ENCODE peak calls at places on chromosomes 13 and 19, in nine cellular contexts. M is Caco-2; V is mesothelial cell of epicardium; A is Calu3; Y is H9; B is CD8-positive, alpha-beta T cell; W is endothelial cell; S is IMR-90; O is fibroblast of pulmonary artery. X is an unnamed sample.

GRCh38 chr19:50795665-50796073 is 5.5 kb downstream of the ACP4 start:
- DNase-seq in B (no peak), W (no peak), Y (no peak), O (no peak), S (no peak), A (no peak), V (no peak), M (no peak), X (no peak)

GRCh38 chr13:97221989-97222700 is at the start of gene MBNL2:
- DNase-seq in O (peak), V (peak), B (peak), A (peak), W (peak), M (peak), S (peak), Y (peak), X (peak)

GRCh38 chr19:6752257-6753177 is 13.0 kb downstream of the TRIP10 start:
- DNase-seq in O (no peak), S (no peak), W (peak), A (peak), V (no peak), Y (peak), M (peak), B (no peak), X (no peak)

GRCh38 chr13:101893021-101893420 is 440.5 kb downstream of the ITGBL1 start:
- DNase-seq in A (no peak), B (no peak), Y (no peak), V (no peak), O (no peak), W (no peak), S (no peak), M (no peak), X (no peak)

GRCh38 chr19:10404888-10405808 is 1.8 kb upstream of the CDC37 start:
- DNase-seq in B (peak), O (no peak), A (no peak), V (no peak), S (no peak), Y (no peak), W (no peak), M (no peak), X (no peak)

GRCh38 chr19:48777720-48778119 is 22.4 kb downstream of the FGF21 start:
- DNase-seq in S (no peak), M (no peak), B (no peak), V (no peak), O (no peak), A (no peak), Y (peak), W (no peak), X (no peak)

GRCh38 chr19:18233224-18233825 is 7.1 kb upstream of the PDE4C start:
- DNase-seq in M (peak), W (peak), A (peak), O (peak), Y (peak), V (peak), B (peak), S (peak), X (no peak)

GRCh38 chr13:42152495-42152894 is 104.0 kb downstream of the DGKH start:
- DNase-seq in Y (no peak), B (no peak), A (no peak), S (no peak), V (no peak), M (no peak), W (no peak), O (no peak), X (no peak)

GRCh38 chr13:51937320-51938290 is 73.6 kb downstream of the ATP7B start:
- DNase-seq in W (no peak), S (no peak), B (no peak), V (no peak), A (no peak), Y (no peak), M (no peak), O (no peak), X (no peak)

GRCh38 chr13:55664178-55664577 is 1476.5 kb upstream of the PRR20A start:
- DNase-seq in B (no peak), A (no peak), Y (no peak), M (peak), V (no peak), W (no peak), S (no peak), O (no peak), X (no peak)
- TF ChIP-seq CTCF in B (no peak), A (no peak), Y (no peak), M (no peak), V (no peak), W (no peak), S (no peak), O (no peak), X (no peak)

GRCh38 chr19:1000591-1001537 is 645 bp downstream of the GRIN3B start:
- DNase-seq in B (no peak), A (no peak), W (no peak), M (no peak), Y (no peak), S (no peak), O (no peak), V (no peak), X (no peak)

GRCh38 chr19:999379-999719 is 870 bp upstream of the GRIN3B start:
- DNase-seq in A (no peak), B (no peak), Y (no peak), W (no peak), O (no peak), V (no peak), M (no peak), S (no peak), X (no peak)

GRCh38 chr19:998064-998463 is 2.2 kb upstream of the GRIN3B start:
- DNase-seq in O (no peak), A (no peak), W (no peak), S (no peak), M (no peak), Y (no peak), V (no peak), B (no peak), X (no peak)

GRCh38 chr19:1001538-1002166 is 1.4 kb downstream of the GRIN3B start:
- DNase-seq in Y (peak), M (peak), O (no peak), A (peak), V (peak), W (peak), B (peak), S (no peak), X (no peak)

DNA sequence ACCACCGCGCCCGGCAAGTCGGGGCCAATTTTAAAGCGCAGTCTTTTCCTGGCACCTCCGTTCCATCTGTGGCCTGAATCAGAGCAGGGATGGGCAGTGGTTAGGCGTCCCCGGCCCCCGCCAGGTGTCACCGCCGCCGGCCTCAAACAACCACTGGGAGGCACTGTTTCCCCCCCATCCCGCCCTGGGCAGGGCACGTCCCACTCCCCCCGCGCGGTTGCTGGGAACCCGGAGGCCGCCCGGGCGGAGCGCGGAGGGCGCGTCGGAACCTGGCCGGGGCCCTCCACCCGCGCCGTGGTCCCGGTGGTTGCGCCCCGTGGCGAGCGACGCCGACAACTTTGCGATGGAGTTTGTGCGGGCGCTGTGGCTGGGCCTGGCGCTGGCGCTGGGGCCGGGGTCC is at the start of gene GRIN3B:
- DNase-seq in M (peak), Y (peak), W (peak), S (peak), B (peak), V (peak), O (peak), A (peak), X (no peak)
- TF ChIP-seq CTCF in M (peak), Y (peak), W (peak), S (peak), B (peak), V (peak), O (peak), A (peak), X (peak)

DNA sequence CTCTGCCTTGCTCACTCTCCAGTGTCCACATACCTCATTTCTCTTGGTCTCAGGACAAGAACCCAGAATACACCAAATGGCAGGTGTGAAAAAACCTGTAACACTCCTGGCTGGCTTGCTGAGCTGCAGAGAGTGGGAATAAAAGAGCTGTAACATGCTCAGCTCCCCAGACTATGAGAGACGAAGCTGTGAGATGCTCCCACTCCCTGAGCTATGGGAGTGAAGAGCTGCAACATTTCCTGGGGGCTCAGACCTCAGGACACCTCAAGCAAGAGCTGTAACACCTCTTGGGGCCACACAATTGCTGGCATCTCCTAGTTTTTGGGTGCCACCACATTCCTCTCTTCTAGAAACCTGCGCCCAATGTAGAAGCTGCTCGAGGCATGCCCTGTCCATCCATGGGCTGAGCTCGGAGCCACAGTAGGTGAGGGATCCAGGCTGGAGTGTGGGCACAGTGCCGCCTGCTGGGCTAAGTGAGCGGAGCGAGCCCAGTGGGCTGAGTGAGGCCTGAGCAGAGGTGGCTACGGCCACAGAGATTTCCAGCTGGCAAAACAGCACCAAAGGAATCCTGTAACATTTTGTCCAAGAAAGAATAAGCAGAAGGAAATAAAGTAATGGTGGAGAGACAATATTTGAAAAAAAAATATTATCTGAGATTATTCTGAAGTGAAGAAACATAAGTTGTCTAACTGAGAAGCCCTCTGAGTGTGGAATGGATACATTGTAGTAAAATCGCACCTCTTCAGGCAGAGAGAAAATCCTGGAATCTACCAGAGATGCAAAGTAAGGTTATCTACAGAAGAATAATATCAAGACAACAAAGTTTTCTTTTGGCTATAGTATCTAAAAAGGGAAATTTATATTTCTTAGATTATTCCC is 186.2 kb upstream of the PCDH9 start:
- DNase-seq in B (no peak), W (peak), M (peak), V (no peak), Y (peak), A (peak), S (peak), O (peak), X (no peak)
- TF ChIP-seq CTCF in B (no peak), W (peak), M (peak), V (no peak), Y (peak), A (no peak), S (peak), O (peak), X (peak)

GRCh38 chr13:58687130-58687529 is 1055.6 kb downstream of the PCDH17 start:
- DNase-seq in S (no peak), A (no peak), B (no peak), V (no peak), Y (no peak), W (no peak), M (no peak), O (no peak), X (no peak)
- TF ChIP-seq CTCF in S (no peak), A (no peak), B (no peak), V (no peak), Y (no peak), W (no peak), M (no peak), O (no peak), X (no peak)

X was measured in osteocyte.